ENCODE peak calls at places on chromosomes 11 and 22, in six cellular contexts. G is HCT116, V is HepG2, M is GM12878, D is H1, S is K562. J is an unnamed sample.

GRCh38 chr11:65854161-65854592 is 3.8 kb downstream of the CFL1 start:
- DNase-seq in D (no peak), M (no peak), S (no peak), V (peak; percentile 67), G (no peak), J (no peak)

GRCh38 chr22:32662587-32662915 is 139.0 kb upstream of the TIMP3 start:
- DNase-seq in D (no peak), M (no peak), S (no peak), G (no peak), V (no peak), J (no peak)

GRCh38 chr22:21938071-21938822 is 14.4 kb downstream of the PPM1F start:
- DNase-seq in S (peak; percentile 100), M (peak; percentile 62), D (peak; percentile 99), V (peak; percentile 83), G (peak; percentile 69), J (peak; percentile 77)

GRCh38 chr11:70672991-70673670 is 274.8 kb downstream of the CTTN start:
- DNase-seq in D (no peak), V (no peak), G (no peak), M (no peak), S (no peak), J (no peak)

GRCh38 chr11:20162824-20163777 is 2.8 kb upstream of the DBX1 start:
- DNase-seq in V (no peak), S (no peak), G (no peak), D (peak; percentile 79), M (no peak), J (no peak)

GRCh38 chr11:46737699-46738098 is 18.7 kb downstream of the F2 start:
- DNase-seq in V (no peak), D (no peak), M (no peak), G (no peak), S (no peak), J (no peak)

GRCh38 chr11:64629796-64630562 is 39.0 kb downstream of the SLC22A12 start:
- DNase-seq in S (peak; percentile 94), D (peak; percentile 100), V (no peak), M (no peak), G (peak; percentile 77), J (peak; percentile 52)

GRCh38 chr11:59787816-59788215 is 22.8 kb downstream of the MRPL16 start:
- DNase-seq in S (no peak), G (no peak), M (no peak), V (no peak), D (no peak), J (no peak)

GRCh38 chr22:40525250-40525884 is 111.2 kb downstream of the MRTFA start:
- DNase-seq in V (peak; percentile 31), S (no peak), G (no peak), D (peak; percentile 71), M (no peak), J (no peak)

GRCh38 chr11:85088286-85088685 is 538.9 kb downstream of the DLG2 start:
- DNase-seq in V (no peak), S (no peak), M (no peak), G (no peak), D (no peak), J (no peak)

GRCh38 chr11:15865212-15865987 is 490.9 kb downstream of the SOX6 start:
- DNase-seq in G (no peak), D (no peak), S (no peak), V (no peak), M (no peak), J (no peak)

GRCh38 chr22:22169923-22170322 is 74.7 kb upstream of the VPREB1 start:
- DNase-seq in G (no peak), S (no peak), V (no peak), M (no peak), D (no peak), J (no peak)

GRCh38 chr11:86488553-86488952 is 113.9 kb downstream of the CCDC81 start:
- DNase-seq in G (no peak), S (no peak), M (no peak), V (no peak), D (no peak), J (no peak)

GRCh38 chr11:132862137-132862536 is 670.2 kb downstream of the OPCML start:
- DNase-seq in G (no peak), D (no peak), V (no peak), S (no peak), M (no peak), J (no peak)

GRCh38 chr11:30895046-30895445 is 308.9 kb upstream of the MPPED2 start:
- DNase-seq in V (no peak), G (no peak), S (no peak), M (no peak), D (no peak), J (no peak)

GRCh38 chr11:57639321-57640067 is 10.2 kb downstream of the YPEL4 start:
- DNase-seq in G (no peak), M (no peak), S (no peak), D (peak; percentile 97), V (peak; percentile 58), J (peak; percentile 99)

GRCh38 chr11:108216988-108217387 is 5.5 kb downstream of the NPAT start:
- DNase-seq in S (no peak), D (no peak), G (no peak), M (no peak), V (no peak), J (no peak)

GRCh38 chr11:76291576-76292526 is 85.5 kb upstream of the WNT11 start:
- DNase-seq in V (peak; percentile 43), G (no peak), D (no peak), S (no peak), M (no peak), J (no peak)

GRCh38 chr22:22983123-22983522 is 87.2 kb upstream of the GNAZ start:
- DNase-seq in S (no peak), V (no peak), G (no peak), M (no peak), D (no peak), J (no peak)

DNA sequence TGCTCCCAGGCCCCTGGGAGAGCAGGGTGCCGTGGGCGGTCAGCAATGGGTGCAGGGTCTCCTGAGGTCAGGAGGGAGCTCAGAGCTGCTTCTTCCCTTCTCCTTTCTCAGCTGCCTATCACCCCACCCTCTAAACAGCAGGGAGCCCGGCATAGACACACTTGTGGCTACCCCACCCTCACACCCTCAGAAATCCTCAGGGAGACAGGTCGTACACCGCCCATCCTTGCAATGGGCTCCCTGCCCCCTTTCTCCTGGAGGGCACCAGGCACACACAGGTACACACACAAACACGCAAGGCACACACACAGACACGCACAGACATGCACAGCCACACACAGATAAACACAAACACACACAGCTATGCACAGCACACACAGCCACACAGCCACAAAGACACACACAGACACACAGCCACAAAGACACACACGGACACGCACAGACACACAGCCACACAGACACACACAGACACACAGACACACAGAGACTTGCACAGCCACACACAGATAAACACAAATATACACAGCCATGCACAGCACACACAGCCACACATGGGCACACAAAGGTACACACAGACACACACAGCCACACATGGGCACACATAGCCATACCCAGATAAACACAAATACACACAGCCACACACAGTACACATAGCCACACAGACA is 44.9 kb upstream of the TH start:
- DNase-seq in S (no peak), G (no peak), V (no peak), D (no peak), M (no peak), J (no peak)
- TF ChIP-seq ZNF274 in S (no peak), G (no peak), V (no peak), D (no peak), M (no peak), J (no peak)

GRCh38 chr11:9574556-9574805 is 1.0 kb downstream of the WEE1 start:
- DNase-seq in G (no peak), S (no peak), D (no peak), M (no peak), V (no peak), J (no peak)

GRCh38 chr11:9575531-9576240 is 2.2 kb downstream of the WEE1 start:
- DNase-seq in M (no peak), G (no peak), S (no peak), V (no peak), D (no peak), J (no peak)

GRCh38 chr11:9577551-9577950 is 4.1 kb downstream of the WEE1 start:
- DNase-seq in V (no peak), S (no peak), M (no peak), D (peak; percentile 20), G (no peak), J (no peak)

GRCh38 chr11:9574806-9575530 is 1.5 kb downstream of the WEE1 start:
- DNase-seq in S (peak; percentile 73), M (no peak), D (peak; percentile 47), V (peak; percentile 82), G (peak; percentile 56), J (peak; percentile 51)

DNA sequence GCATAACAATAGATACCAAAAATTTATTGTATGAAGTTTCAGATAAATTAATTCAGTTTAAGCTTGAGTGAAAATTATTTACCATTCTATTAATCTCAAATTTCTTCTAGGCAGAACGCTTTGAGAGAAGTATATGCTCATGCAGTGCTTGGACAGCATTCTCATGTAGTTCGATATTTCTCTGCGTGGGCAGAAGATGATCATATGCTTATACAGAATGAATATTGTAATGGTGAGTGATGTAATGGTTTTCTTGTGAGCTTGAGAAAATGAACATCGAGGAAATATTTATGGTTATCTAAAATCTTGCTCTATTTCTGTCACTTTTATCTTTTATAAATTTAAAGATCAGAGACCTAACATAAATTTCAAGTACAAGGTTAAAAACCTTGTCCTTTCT is 3.6 kb downstream of the WEE1 start:
- DNase-seq in D (no peak), G (no peak), V (no peak), M (no peak), S (no peak), J (no peak)
- H3K4me1 ChIP-seq in D (peaks cover 3% of the 10 kb centered on the region), G (peaks cover 27% of the 10 kb centered on the region), V (peaks cover 41% of the 10 kb centered on the region), M (no peaks in the 10 kb centered on the region), S (peaks cover 32% of the 10 kb centered on the region), J (no peaks in the 10 kb centered on the region)

GRCh38 chr22:47918276-47918928 is 1156.0 kb downstream of the TBC1D22A start:
- DNase-seq in V (no peak), S (no peak), G (no peak), M (peak; percentile 47), D (no peak), J (no peak)
- TF ChIP-seq ZNF274 in V (no peak), S (no peak), G (no peak), M (no peak), D (no peak), J (no peak)

GRCh38 chr11:10674991-10675440 is 18.5 kb downstream of the IRAG1 start:
- DNase-seq in S (no peak), D (no peak), M (no peak), G (no peak), V (no peak), J (no peak)

GRCh38 chr11:10674440-10674855 is 19.1 kb downstream of the IRAG1 start:
- DNase-seq in M (no peak), D (no peak), V (no peak), G (no peak), S (no peak), J (no peak)

GRCh38 chr11:10679644-10680043 is 13.9 kb downstream of the IRAG1 start:
- DNase-seq in G (no peak), V (no peak), M (no peak), S (no peak), D (no peak), J (no peak)

GRCh38 chr11:10680956-10681487 is 12.5 kb downstream of the IRAG1 start:
- DNase-seq in G (no peak), S (no peak), M (no peak), V (no peak), D (no peak), J (no peak)

DNA sequence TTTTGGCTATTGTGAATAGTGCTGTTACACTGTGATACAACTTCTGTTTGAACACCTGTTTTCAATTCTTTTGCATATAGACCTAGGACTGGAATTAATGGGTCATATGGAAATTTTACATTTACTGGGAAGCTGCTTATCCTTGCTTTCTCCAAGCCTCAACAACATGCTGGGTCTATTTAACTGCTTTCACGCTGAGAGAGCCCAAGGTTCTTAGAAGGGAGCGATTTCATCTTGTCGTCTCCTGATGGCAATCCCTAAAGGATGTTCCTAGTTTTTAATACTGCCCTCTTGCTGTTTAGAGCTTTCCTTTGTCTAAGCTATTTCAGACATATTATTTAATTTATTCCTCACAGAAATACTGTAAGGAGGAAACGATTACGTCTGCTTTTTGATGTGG is 15.4 kb downstream of the IRAG1 start:
- DNase-seq in V (no peak), S (no peak), M (no peak), G (no peak), D (no peak), J (no peak)
- H3K4me1 ChIP-seq in V (no peaks in the 10 kb centered on the region), S (no peaks in the 10 kb centered on the region), M (no peaks in the 10 kb centered on the region), G (peaks cover 42% of the 10 kb centered on the region), D (peaks cover 3% of the 10 kb centered on the region), J (peaks cover 2% of the 10 kb centered on the region)